ENCODE peak calls at places on chromosomes 4 and X, in ten cellular contexts. U is AG04450; H is NCI-H2081; P is renal cortical epithelial cell; A is activated CD8-positive, alpha-beta memory T cell treated with anti-CD3 and anti-CD28 coated beads, Interleukin-2, amount 50 U/mL, for 48 hours; R is activated T-cell treated with anti-CD3 and anti-CD28 coated beads for 48 hours; K is T-cell; T is right lobe of liver; J is activated T-helper 1 cell treated with anti-CD3 and anti-CD28 coated beads, Interleukin-2, amount 50 U/mL, for 16 hours; B is cerebellum. Z is an unnamed sample.

GRCh38 chr4:4585012-4585670 is 43.3 kb upstream of the STX18 start:
- DNase-seq in A (no peak), U (peak), J (no peak), H (no peak), K (no peak), P (peak), T (no peak), R (no peak), B (no peak), Z (no peak)

GRCh38 chr4:130486186-130486585 is 1390.2 kb downstream of the C4orf33 start:
- DNase-seq in R (no peak), U (no peak), A (no peak), P (no peak), J (no peak), H (no peak), B (no peak), T (no peak), K (no peak), Z (no peak)

GRCh38 chrX:13059676-13060499 is 15.5 kb upstream of the FAM9C start:
- DNase-seq in A (no peak), P (peak), T (no peak), R (no peak), H (no peak), K (no peak), U (no peak), B (no peak), J (no peak), Z (no peak)

GRCh38 chr4:103626296-103626695 is 93.5 kb downstream of the TACR3 start:
- DNase-seq in J (no peak), P (no peak), A (no peak), B (no peak), K (no peak), H (no peak), T (no peak), R (no peak), U (no peak), Z (no peak)

GRCh38 chr4:148034821-148035220 is 302.9 kb downstream of the ARHGAP10 start:
- DNase-seq in A (no peak), H (no peak), B (no peak), T (no peak), R (no peak), K (no peak), P (no peak), U (no peak), J (no peak), Z (no peak)

GRCh38 chr4:186161138-186161537 is 30.2 kb upstream of the CYP4V2 start:
- DNase-seq in R (no peak), A (no peak), U (no peak), H (no peak), P (no peak), T (no peak), K (no peak), J (no peak), B (no peak), Z (no peak)

GRCh38 chrX:78822157-78822683 is 74.7 kb downstream of the LPAR4 start:
- DNase-seq in T (no peak), B (no peak), J (no peak), H (no peak), U (no peak), A (no peak), K (no peak), P (no peak), R (no peak), Z (no peak)

GRCh38 chr4:56742080-56742871 is 61.2 kb upstream of the HOPX start:
- DNase-seq in K (no peak), A (no peak), B (no peak), H (no peak), P (peak), R (no peak), T (no peak), J (no peak), U (no peak), Z (no peak)

GRCh38 chr4:13968723-13969122 is 341.2 kb upstream of the BOD1L1 start:
- DNase-seq in U (no peak), K (no peak), T (no peak), P (peak), A (no peak), H (no peak), B (no peak), R (no peak), J (no peak), Z (no peak)

GRCh38 chrX:460823-461640 is 74.3 kb upstream of the PPP2R3B start:
- DNase-seq in J (no peak), T (no peak), P (no peak), U (no peak), B (no peak), R (no peak), H (no peak), A (no peak), K (no peak), Z (no peak)

GRCh38 chrX:45063319-45064095 is 137.2 kb downstream of the DIPK2B start:
- DNase-seq in U (no peak), T (peak), A (no peak), H (no peak), R (no peak), K (no peak), B (no peak), J (no peak), P (peak), Z (no peak)

GRCh38 chr4:7347981-7348380 is 86.7 kb downstream of the PSAPL1 start:
- DNase-seq in J (no peak), K (no peak), U (no peak), R (no peak), P (peak), A (no peak), H (no peak), B (no peak), T (no peak), Z (no peak)

GRCh38 chr4:96983830-96984229 is 1143.9 kb downstream of the PDHA2 start:
- DNase-seq in J (no peak), B (no peak), K (no peak), A (no peak), P (peak), U (no peak), R (no peak), T (no peak), H (no peak), Z (no peak)

GRCh38 chr4:67103001-67103737 is 442.1 kb downstream of the CENPC start:
- DNase-seq in J (no peak), U (no peak), H (no peak), A (no peak), B (no peak), K (no peak), P (no peak), T (no peak), R (no peak), Z (no peak)